ENCODE peak calls at places on chromosomes 12 and 14, in eight cellular contexts. Q, C, V, R, D, Y, Z and U are unnamed samples.

GRCh38 chr12:113142173-113142885 is 6.8 kb upstream of the RASAL1 start:
- DNase-seq in V (no peak), D (peak), C (no peak), Y (no peak), Z (no peak), Q (no peak), R (no peak), U (no peak)

GRCh38 chr12:118060301-118061010 is 523 bp downstream of the WSB2 start:
- DNase-seq in Z (peak), Q (peak), Y (no peak), D (no peak), C (peak), V (peak), R (no peak), U (no peak)

GRCh38 chr14:71400821-71401447 is 493.7 kb downstream of the PCNX1 start:
- DNase-seq in C (no peak), Z (no peak), D (no peak), V (no peak), Y (no peak), Q (no peak), R (no peak), U (no peak)

GRCh38 chr14:58238252-58239247 is 6.1 kb upstream of the PSMA3 start:
- DNase-seq in C (no peak), Z (no peak), Y (no peak), R (no peak), D (no peak), V (peak), Q (peak), U (no peak)

GRCh38 chr12:28415755-28416154 is 225.5 kb downstream of the CCDC91 start:
- DNase-seq in C (no peak), Z (peak), Q (peak), D (no peak), V (no peak), R (no peak), Y (no peak), U (no peak)

GRCh38 chr14:24425704-24426103 is 3.8 kb downstream of the CBLN3 start:
- DNase-seq in C (no peak), Z (peak), Q (no peak), D (no peak), Y (no peak), V (peak), R (no peak), U (no peak)

GRCh38 chr14:102486513-102487203 is 22.9 kb downstream of the ANKRD9 start:
- DNase-seq in R (no peak), Y (no peak), Q (no peak), C (no peak), D (no peak), Z (no peak), V (no peak), U (no peak)

GRCh38 chr14:92922155-92922735 is 705 bp upstream of the CHGA start:
- DNase-seq in R (no peak), Y (peak), Q (no peak), C (no peak), Z (no peak), V (no peak), D (no peak), U (no peak)

GRCh38 chr12:120647375-120647755 is 6.9 kb downstream of the CABP1 start:
- DNase-seq in R (no peak), Q (no peak), V (no peak), C (no peak), D (no peak), Z (no peak), Y (no peak), U (no peak)

GRCh38 chr12:53053223-53054111 is 3.6 kb downstream of the TNS2 start:
- DNase-seq in V (peak), Y (peak), C (peak), Z (peak), D (no peak), R (peak), Q (peak), U (peak)

GRCh38 chr14:103073876-103074698 is 9.9 kb upstream of the LBHD2 start:
- DNase-seq in C (no peak), Q (no peak), Y (no peak), V (no peak), R (no peak), Z (no peak), D (peak), U (no peak)

GRCh38 chr14:67618617-67619063 is 1.1 kb upstream of the ARG2 start:
- DNase-seq in Y (peak), D (peak), Q (peak), R (no peak), V (peak), Z (peak), C (peak), U (peak)

GRCh38 chr12:131091413-131091975 is 137.8 kb downstream of the ADGRD1 start:
- DNase-seq in Z (no peak), R (no peak), D (no peak), Y (no peak), V (no peak), Q (no peak), C (no peak), U (no peak)

GRCh38 chr14:93214598-93214997 is 7.5 kb downstream of the UBR7 start:
- DNase-seq in R (no peak), C (no peak), Q (no peak), Z (no peak), D (no peak), Y (no peak), V (no peak), U (no peak)

GRCh38 chr14:79432640-79433039 is 778.7 kb downstream of the DIO2 start:
- DNase-seq in Z (no peak), R (no peak), C (no peak), Q (no peak), V (no peak), Y (no peak), D (no peak), U (no peak)

GRCh38 chr14:25132734-25133422 is 82.9 kb upstream of the STXBP6 start:
- DNase-seq in D (peak), Y (peak), V (peak), Q (peak), R (no peak), Z (peak), C (peak), U (peak)

GRCh38 chr12:121287267-121287954 is 9.1 kb downstream of the CAMKK2 start:
- DNase-seq in C (no peak), Z (no peak), Y (no peak), V (no peak), Q (no peak), R (no peak), D (no peak), U (no peak)

GRCh38 chr12:84793558-84794367 is 118.8 kb downstream of the SLC6A15 start:
- DNase-seq in Y (no peak), D (no peak), V (no peak), Z (peak), C (no peak), R (no peak), Q (no peak), U (no peak)

GRCh38 chr14:65792208-65792905 is 379.8 kb downstream of the FUT8 start:
- DNase-seq in R (peak), Y (no peak), Q (no peak), D (peak), C (no peak), Z (peak), V (peak), U (no peak)

GRCh38 chr12:99611117-99611516 is 36.4 kb upstream of the GARIN6 start:
- DNase-seq in D (no peak), C (no peak), Q (peak), Y (no peak), V (no peak), R (no peak), Z (peak), U (no peak)

GRCh38 chr12:128942960-128943477 is 89.7 kb downstream of the GLT1D1 start:
- DNase-seq in R (no peak), Y (no peak), D (no peak), V (no peak), Q (no peak), C (no peak), Z (no peak), U (no peak)

GRCh38 chr12:85951823-85952222 is 77.7 kb downstream of the NTS start:
- DNase-seq in C (no peak), R (peak), Z (peak), Q (peak), V (peak), Y (no peak), D (peak), U (peak)

GRCh38 chr14:95662376-95663186 is 23.6 kb upstream of the TCL1B start:
- DNase-seq in D (no peak), Z (no peak), C (no peak), V (peak), R (no peak), Y (peak), Q (no peak), U (peak)

GRCh38 chr12:110077769-110078168 is 29.4 kb upstream of the C12orf76 start:
- DNase-seq in Y (no peak), R (no peak), D (no peak), C (no peak), Z (no peak), Q (no peak), V (no peak), U (no peak)

GRCh38 chr14:69716483-69717187 is 50.3 kb upstream of the SRSF5 start:
- DNase-seq in Y (no peak), V (peak), Z (peak), R (no peak), Q (no peak), D (no peak), C (no peak), U (peak)

GRCh38 chr12:112261559-112261958 is 120.7 kb downstream of the HECTD4 start:
- DNase-seq in Z (peak), Q (peak), V (no peak), D (peak), R (peak), Y (no peak), C (peak), U (no peak)

GRCh38 chr14:95341115-95341514 is 21.4 kb upstream of the CLMN start:
- DNase-seq in Y (no peak), Q (no peak), D (no peak), V (no peak), R (no peak), C (no peak), Z (peak), U (no peak)

GRCh38 chr14:21680072-21680471 is 6.5 kb upstream of the OR4E1 start:
- DNase-seq in Q (no peak), D (no peak), V (no peak), Z (peak), R (no peak), Y (no peak), C (no peak), U (no peak)

GRCh38 chr12:113231275-113232231 is 10.3 kb downstream of the TPCN1 start:
- DNase-seq in R (peak), V (peak), C (no peak), D (no peak), Q (peak), Y (no peak), Z (no peak), U (no peak)

GRCh38 chr14:22872833-22873520 is 1.4 kb downstream of the LRP10 start:
- DNase-seq in V (no peak), Z (no peak), C (no peak), D (no peak), Q (no peak), R (no peak), Y (no peak), U (no peak)

DNA sequence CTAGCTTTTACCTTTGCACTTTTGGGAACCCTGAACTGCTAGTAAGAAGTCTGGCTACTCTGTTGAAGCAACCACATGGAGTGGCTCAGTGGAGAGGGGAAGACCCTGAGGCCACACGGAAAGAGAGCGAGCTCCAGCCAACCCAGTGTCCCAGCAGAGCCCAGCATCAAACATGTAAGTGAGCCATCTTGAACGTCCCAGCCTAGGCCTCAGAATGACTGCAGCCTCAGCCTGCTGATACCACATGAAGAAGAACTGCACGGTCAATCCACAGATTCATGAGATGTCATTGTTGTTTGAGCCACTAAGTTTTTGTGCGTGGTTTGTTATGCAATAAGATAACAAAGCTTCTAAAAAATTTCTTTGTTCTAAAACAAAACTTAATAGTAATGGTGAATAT is 40.2 kb downstream of the TFCP2 start:
- DNase-seq in V (no peak), Y (no peak), Z (no peak), R (no peak), D (no peak), Q (no peak), C (no peak), U (no peak)
- TF ChIP-seq CTCF in V (no peak), Y (no peak), Z (no peak), R (no peak), D (no peak), Q (no peak), C (no peak), U (no peak)

GRCh38 chr14:63508033-63508432 is 35.1 kb downstream of the PPP2R5E start:
- DNase-seq in C (no peak), V (no peak), Y (no peak), R (no peak), Q (peak), D (no peak), Z (no peak), U (no peak)
- TF ChIP-seq EZH2phosphoT487 in C (no peak), V (no peak), Y (no peak), R (no peak), Q (no peak), D (no peak), Z (no peak), U (no peak)

GRCh38 chr14:80992580-80992979 is 37.2 kb downstream of the TSHR start:
- DNase-seq in Q (no peak), Z (no peak), D (no peak), V (no peak), Y (no peak), R (no peak), C (no peak), U (no peak)

GRCh38 chr14:80988192-80988591 is 32.8 kb downstream of the TSHR start:
- DNase-seq in V (no peak), Q (no peak), Y (no peak), D (no peak), R (no peak), C (no peak), Z (no peak), U (no peak)

GRCh38 chr14:80987235-80988032 is 32.0 kb downstream of the TSHR start:
- DNase-seq in D (peak), Y (peak), V (peak), Q (peak), R (peak), C (peak), Z (peak), U (peak)

DNA sequence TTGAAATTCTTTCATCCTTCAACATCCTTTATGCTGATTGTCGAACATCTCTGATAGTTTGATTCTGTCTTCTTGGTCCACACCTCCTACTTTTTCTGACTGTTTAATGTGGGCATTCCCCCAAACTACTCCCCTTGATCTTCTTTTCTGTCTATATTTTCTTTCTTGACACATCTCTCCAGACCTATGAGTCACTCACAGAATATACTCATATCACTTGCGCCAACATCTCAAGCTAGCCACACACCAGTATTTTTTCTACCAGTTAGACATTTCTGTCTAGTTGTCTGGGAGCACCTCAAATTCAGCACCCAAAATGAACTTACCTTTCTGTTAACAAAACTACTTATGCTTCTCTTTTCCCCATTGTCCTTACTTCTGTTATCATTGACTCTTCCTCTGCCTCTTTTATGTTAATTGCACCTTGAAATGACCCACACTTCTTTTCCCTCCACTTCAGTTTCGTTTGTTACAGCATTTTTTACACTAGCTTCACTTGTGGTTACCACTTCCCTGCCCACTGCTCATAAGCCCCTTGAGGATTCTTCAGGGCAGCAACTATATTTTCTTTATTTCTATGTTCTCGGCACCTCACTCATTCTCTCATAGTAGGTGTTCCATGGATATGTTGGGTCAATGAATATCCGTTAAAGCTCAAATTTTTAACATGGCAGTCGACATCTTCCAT is 33.5 kb downstream of the TSHR start:
- DNase-seq in C (no peak), Q (no peak), Z (peak), R (no peak), D (no peak), V (no peak), Y (peak), U (no peak)
- H3K4me3 ChIP-seq in C (no peak), Q (no peak), Z (no peak), R (no peak), D (no peak), V (no peak), Y (no peak), U (no peak)

GRCh38 chr12:55194382-55194781 is 26.4 kb upstream of the OR10A7 start:
- DNase-seq in D (no peak), V (no peak), Y (no peak), R (no peak), Z (no peak), C (no peak), Q (no peak), U (no peak)

GRCh38 chr12:55188573-55188972 is 32.3 kb upstream of the OR10A7 start:
- DNase-seq in R (no peak), C (no peak), V (no peak), D (no peak), Q (no peak), Z (no peak), Y (no peak), U (no peak)

DNA sequence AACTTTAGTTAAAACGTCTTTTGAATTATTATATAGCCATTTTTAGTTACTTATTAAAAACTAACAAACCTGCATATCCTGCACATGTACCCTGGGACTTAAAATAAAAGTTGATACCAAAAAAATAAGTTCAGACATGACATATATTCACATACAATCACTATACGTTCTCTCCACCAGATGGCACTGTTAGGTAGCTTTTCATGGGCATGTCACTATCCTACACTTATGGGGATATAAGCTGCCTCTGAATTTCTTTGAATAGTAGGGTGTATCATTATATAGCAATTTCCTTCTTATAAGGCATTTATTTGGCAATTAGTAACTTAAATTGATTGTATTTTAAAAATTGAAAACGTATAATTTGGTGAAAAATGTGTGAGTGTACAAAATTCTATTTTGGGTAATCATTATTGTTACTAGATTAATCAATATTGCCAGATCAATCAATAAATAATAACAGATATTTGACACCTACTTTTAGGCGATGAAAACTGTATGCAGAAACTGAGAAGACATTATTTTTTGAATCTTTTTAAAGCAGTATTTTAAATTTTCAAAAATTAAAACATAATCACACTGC is 31.8 kb upstream of the OR10A7 start:
- DNase-seq in Z (peak), C (peak), V (peak), Q (peak), Y (peak), R (peak), D (peak), U (peak)
- TF ChIP-seq CTCF in Z (peak), C (peak), V (peak), Q (peak), Y (peak), R (peak), D (peak), U (peak)